ENCODE peak calls at places on chromosomes 7 and 10, in four cellular contexts. F is GM12878, D is endothelial cell, M is GM03348. H is an unnamed sample.
A peak's percentile ranks its signal among the peaks of the same experiment; 100 is the strongest.

GRCh38 chr10:72913287-72913686 is 19.7 kb downstream of the OIT3 start:
- DNase-seq in F (no peak), D (no peak), M (no peak), H (no peak)

GRCh38 chr7:117816727-117817126 is 56.5 kb downstream of the CTTNBP2 start:
- DNase-seq in F (no peak), D (no peak), M (no peak), H (no peak)

GRCh38 chr10:75029874-75030273 is 81.6 kb upstream of the SAMD8 start:
- DNase-seq in F (no peak), D (no peak), M (no peak), H (no peak)

GRCh38 chr7:81776159-81776558 is 6.3 kb upstream of the HGF start:
- DNase-seq in F (no peak), D (no peak), M (peak; percentile 13), H (no peak)

GRCh38 chr10:106960812-106961211 is 203.7 kb downstream of the SORCS1 start:
- DNase-seq in F (no peak), D (no peak), M (no peak), H (no peak)

GRCh38 chr7:155295511-155295910 is 2.2 kb upstream of the INSIG1 start:
- DNase-seq in F (no peak), D (no peak), M (no peak), H (no peak)

GRCh38 chr7:131633342-131633843 is 77.0 kb upstream of the PODXL start:
- DNase-seq in F (no peak), D (no peak), M (peak; percentile 76), H (no peak)

GRCh38 chr10:63668081-63668480 is 146.9 kb downstream of the REEP3 start:
- DNase-seq in F (no peak), D (no peak), M (no peak), H (no peak)

GRCh38 chr7:80830584-80831319 is 88.1 kb downstream of the SEMA3C start:
- DNase-seq in F (no peak), D (no peak), M (no peak), H (no peak)

GRCh38 chr7:135770139-135770710 is 21.6 kb upstream of the FAM180A start:
- DNase-seq in F (no peak), D (no peak), M (no peak), H (no peak)

GRCh38 chr7:129689995-129690581 is 78.6 kb downstream of the NRF1 start:
- DNase-seq in F (no peak), D (no peak), M (no peak), H (no peak)

GRCh38 chr10:20995123-20995978 is 98.2 kb upstream of the NEBL start:
- DNase-seq in F (no peak), D (no peak), M (no peak), H (no peak)

GRCh38 chr10:4623757-4624420 is 202.1 kb upstream of the AKR1E2 start:
- DNase-seq in F (no peak), D (no peak), M (peak; percentile 24), H (no peak)

GRCh38 chr7:47375121-47375551 is 206.8 kb downstream of the TNS3 start:
- DNase-seq in F (no peak), D (no peak), M (peak; percentile 51), H (no peak)

GRCh38 chr7:107534139-107534538 is 29.6 kb downstream of the COG5 start:
- DNase-seq in F (no peak), D (no peak), M (no peak), H (no peak)

GRCh38 chr7:51016546-51016945 is 233.8 kb upstream of the GRB10 start:
- DNase-seq in F (no peak), D (no peak), M (no peak), H (no peak)

GRCh38 chr7:4650471-4651047 is 31.5 kb upstream of the FOXK1 start:
- DNase-seq in F (no peak), D (no peak), M (peak; percentile 26), H (no peak)